ENCODE peak calls at places on chromosomes 13 and 19, in nine cellular contexts. E, Q, Y, N, D, A, F, R and L are unnamed samples.
A peak's percentile ranks its signal among the peaks of the same experiment; 100 is the strongest.

GRCh38 chr19:10431254-10431942 is 11.1 kb downstream of the PDE4A start:
- DNase-seq in F (peak; percentile 70), A (peak; percentile 36), N (no peak), R (no peak), D (no peak), Y (peak; percentile 39), Q (peak; percentile 65), E (peak; percentile 49), L (peak; percentile 82)

GRCh38 chr13:45674908-45675307 is 27.2 kb upstream of the CBY2 start:
- DNase-seq in Y (peak; percentile 99), D (no peak), N (peak; percentile 75), R (no peak), Q (no peak), A (peak; percentile 92), F (no peak), E (peak; percentile 19), L (no peak)

GRCh38 chr19:23070353-23070781 is 46.5 kb upstream of the ZNF730 start:
- DNase-seq in Y (peak; percentile 17), R (no peak), F (peak; percentile 75), Q (peak; percentile 26), N (no peak), D (no peak), A (peak; percentile 60), E (peak; percentile 86), L (no peak)

GRCh38 chr19:5250127-5250659 is 90.4 kb downstream of the PTPRS start:
- DNase-seq in A (no peak), Y (no peak), F (no peak), E (no peak), R (no peak), Q (no peak), N (no peak), D (peak; percentile 34), L (no peak)

GRCh38 chr13:19152403-19152802 is 29.2 kb downstream of the TUBA3C start:
- DNase-seq in D (no peak), R (no peak), F (no peak), E (no peak), N (no peak), Y (no peak), Q (no peak), A (no peak), L (no peak)

GRCh38 chr13:24267283-24267682 is 42.1 kb upstream of the C1QTNF9 start:
- DNase-seq in E (no peak), F (no peak), Y (peak; percentile 6), R (no peak), D (no peak), A (peak; percentile 14), Q (no peak), N (no peak), L (no peak)

GRCh38 chr19:28358604-28359003 is 854.3 kb downstream of the UQCRFS1 start:
- DNase-seq in D (no peak), R (no peak), F (no peak), E (peak; percentile 15), N (peak; percentile 14), A (peak; percentile 28), Q (no peak), Y (peak; percentile 36), L (no peak)

GRCh38 chr13:93752506-93752905 is 525.9 kb downstream of the GPC6 start:
- DNase-seq in N (no peak), Q (no peak), D (no peak), E (no peak), F (no peak), A (no peak), Y (no peak), R (no peak), L (no peak)

GRCh38 chr19:2096543-2097329 is at the start of gene IZUMO4:
- DNase-seq in A (peak; percentile 99), Y (peak; percentile 90), F (peak; percentile 100), Q (peak; percentile 100), R (peak; percentile 97), E (peak; percentile 97), D (peak; percentile 93), N (peak; percentile 99), L (peak; percentile 100)

GRCh38 chr13:43153436-43154082 is 130.2 kb downstream of the DNAJC15 start:
- DNase-seq in Y (peak; percentile 95), R (no peak), F (no peak), D (no peak), A (peak; percentile 73), E (no peak), N (no peak), Q (no peak), L (no peak)

GRCh38 chr19:44653977-44654784 is 10.5 kb downstream of the PVR start:
- DNase-seq in D (peak; percentile 26), Y (peak; percentile 32), N (peak; percentile 80), F (peak; percentile 89), A (peak; percentile 68), E (peak; percentile 82), R (peak; percentile 88), Q (peak; percentile 86), L (peak; percentile 88)

GRCh38 chr19:47157455-47158321 is 27.1 kb downstream of the SAE1 start:
- DNase-seq in R (peak; percentile 31), Y (peak; percentile 93), Q (peak; percentile 59), D (no peak), E (peak; percentile 96), F (peak; percentile 91), A (peak; percentile 83), N (peak; percentile 62), L (no peak)

GRCh38 chr19:46716013-46716671 is 772 bp downstream of the PRKD2 start:
- DNase-seq in R (peak; percentile 34), Q (peak; percentile 68), E (peak; percentile 75), F (peak; percentile 82), Y (no peak), N (peak; percentile 85), A (peak; percentile 20), D (no peak), L (no peak)

GRCh38 chr19:2164020-2164988 is 571 bp downstream of the DOT1L start:
- DNase-seq in E (peak; percentile 57), A (no peak), N (peak; percentile 73), R (peak; percentile 61), Q (no peak), D (no peak), F (no peak), Y (no peak), L (no peak)

GRCh38 chr19:47447470-47448359 is 24.0 kb downstream of the SLC8A2 start:
- DNase-seq in Y (peak; percentile 15), A (peak; percentile 48), Q (peak; percentile 53), N (peak; percentile 94), D (no peak), E (peak; percentile 99), F (peak; percentile 99), R (peak; percentile 67), L (peak; percentile 79)

GRCh38 chr19:55642153-55643002 is 1.1 kb upstream of the ZNF581 start:
- DNase-seq in N (peak; percentile 57), R (peak; percentile 63), E (no peak), Y (peak; percentile 43), A (peak; percentile 39), Q (peak; percentile 64), F (peak; percentile 69), D (no peak), L (peak; percentile 80)
- H3K4me1 ChIP-seq in N (peaks cover 26% of the 10 kb centered on the region), R (peaks cover 62% of the 10 kb centered on the region), E (no peaks in the 10 kb centered on the region), Y (peaks cover 16% of the 10 kb centered on the region), A (peaks cover 18% of the 10 kb centered on the region), Q (peaks cover 29% of the 10 kb centered on the region), F (peaks cover 11% of the 10 kb centered on the region), D (peaks cover 29% of the 10 kb centered on the region), L (peaks cover 51% of the 10 kb centered on the region)

GRCh38 chr13:98972059-98972458 is 5.8 kb downstream of the DOCK9 start:
- DNase-seq in R (no peak), F (no peak), N (no peak), Y (no peak), E (no peak), Q (no peak), D (no peak), A (no peak), L (no peak)

GRCh38 chr13:98975822-98976261 is 2.0 kb downstream of the DOCK9 start:
- DNase-seq in D (no peak), N (peak; percentile 59), A (peak; percentile 21), Y (no peak), F (peak; percentile 85), E (peak; percentile 39), Q (no peak), R (peak; percentile 46), L (no peak)

GRCh38 chr13:98974053-98974452 is 3.8 kb downstream of the DOCK9 start:
- DNase-seq in A (no peak), E (no peak), Q (no peak), R (peak; percentile 24), D (no peak), N (no peak), F (no peak), Y (no peak), L (no peak)

GRCh38 chr13:98970293-98970692 is 7.6 kb downstream of the DOCK9 start:
- DNase-seq in A (no peak), E (no peak), R (no peak), F (no peak), Q (no peak), Y (no peak), N (no peak), D (no peak), L (no peak)

DNA sequence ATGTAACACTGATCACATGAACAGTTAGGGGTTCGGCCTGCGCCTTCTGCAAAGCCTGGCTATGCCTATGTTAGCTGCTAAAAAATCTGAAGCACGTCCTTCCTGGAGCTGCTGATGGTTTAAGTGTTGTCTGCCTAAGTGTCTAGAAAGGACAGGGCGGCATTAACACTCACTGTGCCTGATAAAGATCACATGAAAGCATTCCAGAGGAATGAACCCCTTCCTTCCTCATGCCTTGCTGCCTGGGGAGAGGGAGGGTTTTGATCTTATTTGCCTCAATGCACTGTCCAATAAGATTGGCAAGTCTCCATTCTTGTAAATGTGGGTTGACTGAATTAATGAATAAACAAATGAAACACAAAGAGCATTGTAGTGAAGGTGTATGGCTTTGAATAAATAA is 5.2 kb downstream of the DOCK9 start:
- DNase-seq in R (no peak), F (no peak), A (peak; percentile 54), Q (no peak), N (peak; percentile 41), D (no peak), Y (peak; percentile 90), E (no peak), L (no peak)
- H3K4me1 ChIP-seq in R (peaks cover 23% of the 10 kb centered on the region), F (peaks cover 22% of the 10 kb centered on the region), A (peaks cover 64% of the 10 kb centered on the region), Q (peaks cover 12% of the 10 kb centered on the region), N (peaks cover 33% of the 10 kb centered on the region), D (peaks cover 7% of the 10 kb centered on the region), Y (no peaks in the 10 kb centered on the region), E (peaks cover 44% of the 10 kb centered on the region), L (peaks cover 37% of the 10 kb centered on the region)

DNA sequence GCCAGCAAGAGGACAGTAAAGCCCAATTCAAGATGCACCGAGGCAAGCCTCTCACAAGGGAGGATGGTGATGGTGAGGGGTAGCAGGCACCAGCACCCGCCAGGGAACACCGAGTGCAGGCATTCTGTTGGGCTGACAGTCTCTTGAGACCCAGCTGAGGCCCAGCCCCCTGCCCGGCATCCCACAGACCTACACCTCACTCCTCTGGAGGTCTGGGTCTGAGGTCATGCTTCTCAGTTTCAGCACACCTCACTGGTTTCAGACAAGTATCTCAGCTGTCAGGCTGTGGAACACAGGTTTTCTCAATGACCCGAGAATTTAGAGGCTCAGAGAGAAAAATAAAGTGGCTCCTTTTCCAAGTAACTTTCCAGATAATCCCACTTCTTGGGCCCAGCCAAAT is 27.7 kb upstream of the EPHX3 start:
- DNase-seq in E (no peak), F (no peak), Y (no peak), N (no peak), D (no peak), A (no peak), R (no peak), Q (no peak), L (no peak)
- H3K4me1 ChIP-seq in E (no peaks in the 10 kb centered on the region), F (no peaks in the 10 kb centered on the region), Y (peaks cover 5% of the 10 kb centered on the region), N (no peaks in the 10 kb centered on the region), D (peaks cover 15% of the 10 kb centered on the region), A (no peaks in the 10 kb centered on the region), R (no peaks in the 10 kb centered on the region), Q (peaks cover 3% of the 10 kb centered on the region), L (peaks cover 11% of the 10 kb centered on the region)

DNA sequence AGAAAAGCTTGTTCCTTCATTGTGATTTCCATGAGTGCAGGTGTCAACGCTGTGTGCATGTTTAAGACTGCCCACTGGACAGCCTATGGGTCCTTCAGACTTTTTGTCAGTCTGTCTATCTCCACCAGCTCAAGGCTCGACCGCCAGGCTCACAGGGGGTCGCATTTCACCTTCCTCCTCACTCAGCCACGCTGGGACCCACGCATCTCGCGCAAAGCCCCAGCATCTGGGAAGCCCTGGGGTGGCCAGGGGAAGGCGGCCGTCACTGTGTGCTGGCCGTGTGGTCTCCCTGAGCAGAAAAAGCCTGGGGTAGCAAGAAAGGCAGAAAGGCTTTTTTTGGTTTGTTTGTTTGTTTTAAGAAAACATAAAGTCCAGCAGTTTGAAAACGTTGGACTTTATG is 48.5 kb downstream of the KLF2 start:
- DNase-seq in A (no peak), E (no peak), Y (no peak), R (no peak), F (no peak), Q (no peak), N (no peak), D (no peak), L (no peak)
- H3K4me1 ChIP-seq in A (peaks cover 13% of the 10 kb centered on the region), E (no peaks in the 10 kb centered on the region), Y (peaks cover 30% of the 10 kb centered on the region), R (peaks cover 55% of the 10 kb centered on the region), F (no peaks in the 10 kb centered on the region), Q (peaks cover 22% of the 10 kb centered on the region), N (no peaks in the 10 kb centered on the region), D (no peaks in the 10 kb centered on the region), L (peaks cover 50% of the 10 kb centered on the region)